ENCODE peak calls at places on chromosomes 16 and 17, in ten cellular contexts. Z is OCI-LY7; B is ascending aorta; H is CD4-positive, alpha-beta memory T cell; E is uterus; M is IMR-90; J is SJSA1; R is breast epithelium; V is lung; Y is heart right ventricle. A is an unnamed sample. For H3K4me1 and H3K9me3, the result is how much of the 10 kb centered on the place peaks cover.

GRCh38 chr17:48970224-48970623 is 1.8 kb upstream of the GIP start:
- DNase-seq in V (no peak), H (no peak), Y (no peak), Z (no peak), R (no peak), M (no peak), E (no peak), B (no peak), J (no peak), A (peak)

GRCh38 chr16:4270091-4270490 is 2.7 kb downstream of the TFAP4 start:
- DNase-seq in R (no peak), V (no peak), B (no peak), M (no peak), E (no peak), Z (no peak), H (no peak), J (no peak), Y (no peak), A (no peak)

GRCh38 chr16:11977206-11978041 is 890 bp downstream of the SNX29 start:
- DNase-seq in M (peak), V (no peak), Z (no peak), J (peak), R (no peak), H (no peak), Y (no peak), B (peak), E (peak), A (peak)

GRCh38 chr16:89921699-89922476 is 1.3 kb upstream of the TUBB3 start:
- DNase-seq in E (peak), R (no peak), Z (peak), B (peak), V (peak), J (peak), Y (peak), H (no peak), M (peak), A (peak)

GRCh38 chr17:12089809-12090384 is 69.2 kb downstream of the MAP2K4 start:
- DNase-seq in E (no peak), M (peak), Y (no peak), B (no peak), V (no peak), H (no peak), Z (no peak), J (peak), R (no peak), A (no peak)

GRCh38 chr17:82105882-82106696 is 8.1 kb upstream of the FASN start:
- DNase-seq in B (no peak), J (peak), Z (peak), V (peak), Y (peak), M (peak), H (peak), E (peak), R (peak), A (peak)

GRCh38 chr17:61400058-61400785 is 579 bp downstream of the TBX2 start:
- DNase-seq in Y (no peak), H (no peak), V (no peak), M (peak), J (peak), Z (no peak), R (no peak), B (peak), E (peak), A (peak)

GRCh38 chr17:57401556-57402488 is 145.5 kb downstream of the MSI2 start:
- DNase-seq in H (no peak), R (no peak), B (no peak), E (no peak), Y (no peak), M (no peak), Z (peak), V (no peak), J (no peak), A (peak)

GRCh38 chr17:18319604-18320256 is 4.6 kb downstream of the SMCR8 start:
- DNase-seq in Y (no peak), H (no peak), B (no peak), V (no peak), Z (peak), J (no peak), R (no peak), M (peak), E (no peak), A (peak)

GRCh38 chr16:86740298-86740697 is 161.9 kb downstream of the FOXL1 start:
- DNase-seq in H (no peak), Z (no peak), V (no peak), J (no peak), R (no peak), Y (no peak), M (no peak), E (no peak), B (no peak), A (no peak)

DNA sequence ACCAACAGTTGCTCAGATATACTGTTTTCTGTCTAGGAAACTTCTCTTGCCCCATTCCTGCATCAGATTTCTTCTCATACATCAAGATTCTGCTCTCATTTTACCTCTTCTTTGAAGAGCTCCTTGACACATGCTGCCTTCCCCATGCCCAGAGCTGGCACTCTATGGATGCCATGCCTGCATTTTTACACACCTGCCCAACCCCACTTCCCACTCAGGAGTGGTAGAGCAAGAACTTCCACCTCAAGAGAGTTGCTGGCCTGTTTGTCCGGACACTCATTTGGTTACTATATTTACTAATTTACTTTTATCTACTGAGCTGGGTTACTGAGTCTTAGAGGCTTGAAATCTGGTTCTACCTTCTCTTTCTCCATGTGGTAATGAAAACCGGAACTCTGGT is 98.3 kb upstream of the HLF start:
- DNase-seq in M (no peak), J (no peak), E (no peak), R (no peak), Z (no peak), V (peak), B (no peak), H (no peak), Y (no peak), A (no peak)
- H3K4me1 ChIP-seq in M (under half), J (under half), E (under half), R (under half), Z (half or more), V (under half), B (under half), H (under half), Y (under half), A (under half)

GRCh38 chr16:66758086-66758485 is 6.7 kb upstream of the DYNC1LI2 start:
- DNase-seq in H (no peak), J (no peak), Y (no peak), M (no peak), V (no peak), Z (no peak), B (no peak), R (no peak), E (no peak), A (no peak)
- H3K4me3 ChIP-seq in H (no peak), J (no peak), Y (no peak), M (no peak), V (no peak), Z (no peak), B (no peak), R (no peak), E (no peak), A (no peak)

DNA sequence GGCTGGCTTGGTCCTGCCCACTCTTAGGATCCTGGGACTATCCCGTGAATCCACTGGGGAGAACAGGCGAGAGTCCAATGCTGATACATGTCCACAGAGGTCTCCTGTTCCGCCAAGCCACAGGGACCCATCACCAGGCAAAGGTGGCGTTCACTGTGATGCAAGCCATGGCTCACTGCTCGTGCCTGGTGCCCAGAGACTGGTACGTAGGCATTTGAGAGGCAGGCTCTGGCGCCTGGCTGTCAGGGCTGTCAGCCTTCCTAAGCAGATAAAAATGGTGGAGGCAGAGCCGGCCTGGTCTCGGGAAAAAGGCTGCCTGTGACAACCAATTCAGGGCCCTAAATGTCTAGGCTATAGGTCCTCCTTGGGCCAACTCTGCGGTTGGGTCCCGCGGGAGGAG is 2329.0 kb downstream of the TP53TG3F start:
- DNase-seq in Y (no peak), E (no peak), R (no peak), H (no peak), V (no peak), M (no peak), Z (no peak), J (no peak), B (no peak), A (no peak)
- H3K9me3 ChIP-seq in Y (under half), E (under half), R (under half), H (under half), V (under half), M (half or more), Z (under half), J (under half), B (under half), A (under half)

GRCh38 chr17:79833744-79834574 is 5.3 kb downstream of the CBX4 start:
- DNase-seq in Y (no peak), B (no peak), J (no peak), V (no peak), E (no peak), R (no peak), H (no peak), M (no peak), Z (no peak), A (peak)
- H3K4me1 ChIP-seq in Y (half or more), B (under half), J (under half), V (under half), E (under half), R (under half), H (under half), M (under half), Z (under half), A (under half)

GRCh38 chr17:5763595-5763994 is 179.3 kb upstream of the NLRP1 start:
- DNase-seq in B (no peak), R (no peak), E (no peak), M (no peak), H (no peak), Z (no peak), V (no peak), J (no peak), Y (no peak), A (no peak)
- H3K4me3 ChIP-seq in B (no peak), R (no peak), E (no peak), M (no peak), H (no peak), Z (no peak), V (no peak), J (no peak), Y (no peak), A (no peak)

DNA sequence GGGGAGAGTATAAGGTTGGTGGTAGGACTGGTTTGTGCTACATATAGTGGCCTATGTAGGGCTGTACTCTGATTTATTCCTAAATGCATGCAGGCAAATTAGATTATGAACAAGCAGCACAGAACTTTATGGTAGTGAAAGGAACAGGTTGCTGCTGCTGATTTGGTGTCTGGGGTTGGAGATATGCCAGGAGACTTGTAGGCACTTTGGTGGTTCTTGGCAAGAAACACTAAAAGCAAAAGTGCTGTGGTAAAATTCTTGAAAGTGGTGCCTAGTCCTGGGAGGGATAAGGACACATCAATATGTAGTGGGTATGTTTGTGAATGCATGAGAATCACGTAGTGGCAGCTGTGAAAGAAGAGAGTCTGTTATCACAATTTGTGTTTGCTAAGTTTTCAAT is 2126.0 kb downstream of the TP53TG3F start:
- DNase-seq in H (no peak), Y (no peak), B (no peak), Z (no peak), J (no peak), E (no peak), M (no peak), V (no peak), R (no peak), A (no peak)
- H3K9me3 ChIP-seq in H (under half), Y (under half), B (under half), Z (under half), J (under half), E (under half), M (under half), V (under half), R (under half), A (under half)

A was measured in HAP-1.